ENCODE peak calls at places on chromosome 18, in seven cellular contexts. W, P, H, Q, K, R and G are unnamed samples.
A peak's percentile ranks its signal among the peaks of the same experiment; 100 is the strongest.

GRCh38 chr18:3044931-3045698 is 32.2 kb upstream of the LPIN2 start:
- DNase-seq in Q (no peak), W (peak; percentile 93), H (no peak), K (peak; percentile 34), R (peak; percentile 36), P (peak; percentile 70), G (no peak)

GRCh38 chr18:77401173-77401572 is 151.5 kb downstream of the GALR1 start:
- DNase-seq in P (no peak), W (no peak), H (no peak), R (no peak), K (no peak), Q (no peak), G (no peak)

GRCh38 chr18:46350598-46351172 is 246.5 kb downstream of the HAUS1 start:
- DNase-seq in P (no peak), W (no peak), Q (no peak), H (no peak), K (no peak), R (no peak), G (no peak)

GRCh38 chr18:62339106-62339988 is 14.2 kb downstream of the TNFRSF11A start:
- DNase-seq in W (no peak), K (no peak), R (no peak), H (peak; percentile 54), P (no peak), Q (peak; percentile 50), G (no peak)

GRCh38 chr18:22282311-22283235 is 113.2 kb downstream of the GATA6 start:
- DNase-seq in W (peak; percentile 25), P (no peak), Q (no peak), R (no peak), H (peak; percentile 33), K (no peak), G (peak; percentile 96)

GRCh38 chr18:50313031-50313607 is 25.6 kb upstream of the CXXC1 start:
- DNase-seq in Q (no peak), H (no peak), W (no peak), K (no peak), P (no peak), R (no peak), G (no peak)

GRCh38 chr18:79117380-79117779 is 48.2 kb downstream of the ATP9B start:
- DNase-seq in R (no peak), Q (no peak), H (no peak), K (no peak), P (no peak), W (no peak), G (no peak)

GRCh38 chr18:48819276-48819675 is 131.5 kb downstream of the SMAD7 start:
- DNase-seq in H (no peak), P (no peak), W (no peak), Q (peak; percentile 1), K (no peak), R (peak; percentile 67), G (no peak)

GRCh38 chr18:53947092-53947640 is 277.3 kb downstream of the MBD2 start:
- DNase-seq in R (no peak), H (no peak), W (no peak), K (no peak), P (no peak), Q (no peak), G (peak; percentile 56)

GRCh38 chr18:2971741-2972552 is 41.0 kb downstream of the LPIN2 start:
- DNase-seq in R (peak; percentile 34), P (no peak), H (no peak), Q (peak; percentile 80), W (no peak), K (no peak), G (peak; percentile 64)

GRCh38 chr18:34806527-34806926 is 96.4 kb downstream of the DTNA start:
- DNase-seq in W (no peak), P (no peak), H (no peak), R (no peak), Q (no peak), K (no peak), G (no peak)

GRCh38 chr18:58314284-58314683 is 270.3 kb downstream of the NEDD4L start:
- DNase-seq in H (peak; percentile 94), W (no peak), R (no peak), Q (no peak), P (no peak), K (peak; percentile 49), G (peak; percentile 82)

GRCh38 chr18:79394438-79395307 is 1.1 kb upstream of the NFATC1 start:
- DNase-seq in R (no peak), P (peak; percentile 47), H (peak; percentile 21), K (no peak), Q (peak; percentile 87), W (no peak), G (no peak)

GRCh38 chr18:27656167-27656778 is 471.2 kb upstream of the CHST9 start:
- DNase-seq in H (no peak), K (no peak), R (no peak), P (no peak), W (no peak), Q (no peak), G (peak; percentile 68)

GRCh38 chr18:7730682-7731081 is 163.6 kb downstream of the PTPRM start:
- DNase-seq in Q (no peak), H (no peak), K (no peak), P (no peak), R (no peak), W (no peak), G (no peak)

GRCh38 chr18:70004698-70005097 is 57.0 kb upstream of the CD226 start:
- DNase-seq in W (no peak), Q (no peak), R (no peak), K (no peak), P (no peak), H (no peak), G (no peak)

GRCh38 chr18:44602845-44603244 is 77.8 kb upstream of the SETBP1 start:
- DNase-seq in K (no peak), W (no peak), R (no peak), Q (no peak), P (no peak), H (peak; percentile 24), G (no peak)

GRCh38 chr18:3594760-3595241 is 144.8 kb downstream of the TGIF1 start:
- DNase-seq in R (peak; percentile 32), K (no peak), W (peak; percentile 60), P (no peak), H (no peak), Q (peak; percentile 49), G (no peak)

GRCh38 chr18:8450898-8451665 is 158.2 kb upstream of the RAB12 start:
- DNase-seq in K (no peak), P (no peak), W (no peak), H (no peak), R (no peak), Q (no peak), G (no peak)

GRCh38 chr18:79964330-79965118 is at the start of gene HSBP1L1:
- DNase-seq in R (peak; percentile 70), Q (peak; percentile 81), W (peak; percentile 82), K (peak; percentile 73), P (peak; percentile 72), H (no peak), G (no peak)

GRCh38 chr18:61336766-61337165 is 3.5 kb downstream of the CDH20 start:
- DNase-seq in P (no peak), W (no peak), K (peak; percentile 32), R (no peak), H (no peak), Q (no peak), G (no peak)

GRCh38 chr18:76458522-76459311 is 36.3 kb downstream of the ZNF516 start:
- DNase-seq in H (no peak), Q (no peak), W (no peak), P (no peak), R (no peak), K (no peak), G (no peak)